ENCODE peak calls at places on chromosomes 3 and 15, in seven cellular contexts. A is OCI-LY7, Z is Peyer's patch, N is mammary epithelial cell, U is IMR-90, W is stomach, K is mesendoderm. V is an unnamed sample.
A peak's percentile ranks its signal among the peaks of the same experiment; 100 is the strongest.

GRCh38 chr3:149623819-149624218 is 34.0 kb downstream of the WWTR1 start:
- DNase-seq in A (no peak), Z (no peak), N (no peak), U (no peak), W (no peak), K (no peak), V (no peak)

GRCh38 chr3:118806423-118806822 is 228.2 kb downstream of the IGSF11 start:
- DNase-seq in A (no peak), Z (no peak), N (no peak), U (no peak), W (no peak), K (no peak), V (no peak)

GRCh38 chr3:102664126-102664525 is 229.3 kb downstream of the ZPLD1 start:
- DNase-seq in A (no peak), Z (no peak), N (no peak), U (no peak), W (no peak), K (no peak), V (no peak)

GRCh38 chr3:173045770-173046382 is 95.2 kb downstream of the SPATA16 start:
- DNase-seq in A (no peak), Z (no peak), N (no peak), U (no peak), W (no peak), K (no peak), V (no peak)

GRCh38 chr3:122234117-122234516 is 50.6 kb downstream of the CASR start:
- DNase-seq in A (no peak), Z (no peak), N (no peak), U (no peak), W (no peak), K (no peak), V (no peak)

GRCh38 chr3:170869240-170869592 is 779 bp downstream of the RPL22L1 start:
- DNase-seq in A (no peak), Z (no peak), N (peak; percentile 4), U (no peak), W (no peak), K (no peak), V (no peak)

GRCh38 chr3:178525180-178525704 is 11.0 kb upstream of the KCNMB2 start:
- DNase-seq in A (no peak), Z (no peak), N (no peak), U (no peak), W (no peak), K (peak; percentile 52), V (no peak)

GRCh38 chr3:101850327-101851048 is 1.2 kb downstream of the NFKBIZ start:
- DNase-seq in A (peak; percentile 69), Z (no peak), N (peak; percentile 49), U (peak; percentile 81), W (no peak), K (no peak), V (peak; percentile 61)

GRCh38 chr3:189383630-189384029 is 211.9 kb downstream of the TPRG1 start:
- DNase-seq in A (no peak), Z (no peak), N (peak; percentile 16), U (no peak), W (no peak), K (no peak), V (no peak)

GRCh38 chr3:96182756-96183155 is 631.6 kb upstream of the EPHA6 start:
- DNase-seq in A (no peak), Z (no peak), N (peak; percentile 28), U (no peak), W (no peak), K (no peak), V (no peak)

GRCh38 chr15:83210619-83211018 is 3.0 kb upstream of the HDGFL3 start:
- DNase-seq in A (no peak), Z (no peak), N (peak; percentile 94), U (no peak), W (no peak), K (no peak), V (no peak)

GRCh38 chr15:50190723-50191122 is 8.7 kb downstream of the SLC27A2 start:
- DNase-seq in A (no peak), Z (no peak), N (no peak), U (no peak), W (no peak), K (no peak), V (no peak)

GRCh38 chr15:55823191-55823670 is 80.3 kb upstream of the PRTG start:
- DNase-seq in A (no peak), Z (no peak), N (peak; percentile 59), U (peak; percentile 71), W (no peak), K (no peak), V (peak; percentile 50)

GRCh38 chr3:7309707-7310106 is 448.8 kb downstream of the GRM7 start:
- DNase-seq in A (no peak), Z (no peak), N (peak; percentile 1), U (no peak), W (no peak), K (peak; percentile 45), V (no peak)

GRCh38 chr3:31861839-31862238 is 119.2 kb downstream of the OSBPL10 start:
- DNase-seq in A (no peak), Z (no peak), N (no peak), U (no peak), W (no peak), K (no peak), V (no peak)

GRCh38 chr3:119294889-119295769 is 946 bp downstream of the ARHGAP31 start:
- DNase-seq in A (peak; percentile 57), Z (peak; percentile 55), N (peak; percentile 37), U (peak; percentile 37), W (no peak), K (peak; percentile 70), V (peak; percentile 36)

GRCh38 chr15:59722032-59722431 is 32.9 kb upstream of the BNIP2 start:
- DNase-seq in A (no peak), Z (no peak), N (no peak), U (no peak), W (no peak), K (no peak), V (no peak)

GRCh38 chr3:66336358-66336766 is 115.6 kb downstream of the SLC25A26 start:
- DNase-seq in A (no peak), Z (no peak), N (no peak), U (peak; percentile 87), W (no peak), K (no peak), V (peak; percentile 48)

GRCh38 chr3:123088360-123088759 is 21.5 kb downstream of the PDIA5 start:
- DNase-seq in A (no peak), Z (no peak), N (no peak), U (no peak), W (no peak), K (no peak), V (no peak)

GRCh38 chr15:60594071-60594470 is 115.1 kb upstream of the ICE2 start:
- DNase-seq in A (no peak), Z (no peak), N (no peak), U (no peak), W (no peak), K (no peak), V (no peak)

GRCh38 chr3:172125963-172126403 is 86.6 kb downstream of the FNDC3B start:
- DNase-seq in A (no peak), Z (no peak), N (no peak), U (peak; percentile 79), W (peak; percentile 73), K (no peak), V (peak; percentile 49)

GRCh38 chr3:127208483-127209100 is 15.7 kb downstream of the PRR23E start:
- DNase-seq in A (no peak), Z (peak; percentile 28), N (no peak), U (no peak), W (peak; percentile 24), K (peak; percentile 69), V (no peak)

GRCh38 chr15:75828429-75828828 is 14.8 kb upstream of the UBE2Q2 start:
- DNase-seq in A (no peak), Z (no peak), N (no peak), U (no peak), W (no peak), K (no peak), V (no peak)

DNA sequence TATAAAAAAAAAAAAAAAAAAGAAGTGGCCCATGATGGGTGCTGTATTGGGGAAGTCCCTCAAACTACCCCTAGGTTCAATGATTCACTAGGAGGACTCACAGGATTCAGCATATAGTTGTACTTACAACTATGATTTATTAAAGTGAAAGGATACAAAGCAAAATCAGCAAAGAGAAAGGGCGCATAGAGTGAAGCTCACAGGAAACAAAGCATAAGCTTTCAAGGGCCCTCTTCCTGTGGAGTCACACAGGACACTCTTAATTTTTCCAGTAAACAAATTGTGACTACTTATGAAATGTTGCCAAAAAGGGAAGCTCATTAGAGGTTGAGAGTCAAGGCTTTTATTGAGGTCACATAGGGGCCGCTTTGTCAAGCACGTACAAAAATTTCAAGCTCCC is 153.7 kb upstream of the GAP43 start:
- DNase-seq in A (no peak), Z (no peak), N (no peak), U (no peak), W (no peak), K (no peak), V (no peak)
- H3K4me3 ChIP-seq in A (no peak overlapping the region), Z (no peak overlapping the region), N (no peak overlapping the region), U (no peak overlapping the region), W (no peak overlapping the region), K (no peak overlapping the region), V (no peak overlapping the region)

GRCh38 chr3:58016710-58017109 is 8.5 kb downstream of the FLNB start:
- DNase-seq in A (no peak), Z (no peak), N (no peak), U (no peak), W (no peak), K (no peak), V (no peak)

GRCh38 chr3:58012302-58012701 is 4.1 kb downstream of the FLNB start:
- DNase-seq in A (no peak), Z (no peak), N (no peak), U (no peak), W (no peak), K (no peak), V (no peak)

GRCh38 chr3:58013973-58014649 is 5.9 kb downstream of the FLNB start:
- DNase-seq in A (no peak), Z (no peak), N (no peak), U (peak; percentile 90), W (peak; percentile 39), K (peak; percentile 77), V (peak; percentile 73)

GRCh38 chr3:58013099-58013498 is 4.9 kb downstream of the FLNB start:
- DNase-seq in A (no peak), Z (no peak), N (no peak), U (no peak), W (no peak), K (no peak), V (no peak)

DNA sequence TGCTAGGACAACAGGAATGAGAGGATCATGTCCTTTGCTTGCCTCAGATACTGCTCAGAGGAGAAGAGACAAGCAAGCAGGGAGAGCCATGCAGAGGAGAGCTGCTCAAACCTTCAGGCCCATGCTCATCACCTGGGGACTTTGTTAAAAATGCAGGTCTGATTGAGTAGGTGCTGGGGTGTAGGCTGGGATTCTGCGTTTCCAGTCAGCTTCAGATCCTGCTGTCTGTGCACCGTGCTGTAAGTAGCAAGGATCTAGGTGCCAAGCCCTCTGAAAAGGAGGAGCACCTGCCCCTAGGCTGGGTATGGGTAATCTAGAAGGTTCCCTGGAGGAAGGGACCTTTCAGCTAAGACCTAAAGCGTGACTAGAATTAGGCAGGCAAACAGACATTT is 7.3 kb downstream of the FLNB start:
- DNase-seq in A (no peak), Z (no peak), N (no peak), U (no peak), W (no peak), K (no peak), V (no peak)
- H3K27ac ChIP-seq in A (no peak overlapping the region), Z (peak overlapping the region; percentile 68), N (no peak overlapping the region), U (no peak overlapping the region), W (no peak overlapping the region), K (no peak overlapping the region), V (no peak overlapping the region)

GRCh38 chr15:40058476-40059140 is 19.6 kb upstream of the SRP14 start:
- DNase-seq in A (no peak), Z (no peak), N (peak; percentile 30), U (peak; percentile 76), W (no peak), K (no peak), V (peak; percentile 45)
- H3K4me3 ChIP-seq in A (no peak overlapping the region), Z (no peak overlapping the region), N (no peak overlapping the region), U (no peak overlapping the region), W (no peak overlapping the region), K (no peak overlapping the region), V (no peak overlapping the region)

GRCh38 chr15:48400086-48400485 is 68.9 kb downstream of the DUT start:
- DNase-seq in A (no peak), Z (no peak), N (no peak), U (peak; percentile 47), W (no peak), K (no peak), V (no peak)
- H3K27ac ChIP-seq in A (no peak overlapping the region), Z (no peak overlapping the region), N (no peak overlapping the region), U (no peak overlapping the region), W (no peak overlapping the region), K (no peak overlapping the region), V (peak overlapping the region; percentile 2)

V was measured in brain microvascular endothelial cell.